ENCODE peak calls at places on chromosomes 6 and 20, in nine cellular contexts. One of them, this sample, is unnamed.

GRCh38 chr20:62875419-62876355 is 14.1 kb upstream of the TCFL5 start:
- DNase-seq in right atrium auricular region: peak; percentile 93
- DNase-seq in CD4-positive, alpha-beta T cell: no peak
- DNase-seq in A549: peak; percentile 94
- DNase-seq in CD8-positive, alpha-beta memory T cell: no peak
- DNase-seq in fibroblast of lung: peak; percentile 84
- DNase-seq in IMR-90: peak; percentile 83
- DNase-seq in uterus: peak; percentile 78
- DNase-seq in transverse colon: peak; percentile 78
- DNase-seq in this sample: no peak

GRCh38 chr20:59063358-59064213 is 21.0 kb upstream of the PRELID3B start:
- DNase-seq in right atrium auricular region: peak; percentile 70
- DNase-seq in CD4-positive, alpha-beta T cell: no peak
- DNase-seq in A549: peak; percentile 39
- DNase-seq in CD8-positive, alpha-beta memory T cell: no peak
- DNase-seq in fibroblast of lung: peak; percentile 75
- DNase-seq in IMR-90: peak; percentile 95
- DNase-seq in uterus: peak; percentile 74
- DNase-seq in transverse colon: no peak
- DNase-seq in this sample: no peak

GRCh38 chr20:34311118-34312023 is 8.2 kb upstream of the AHCY start:
- DNase-seq in right atrium auricular region: no peak
- DNase-seq in CD4-positive, alpha-beta T cell: no peak
- DNase-seq in A549: no peak
- DNase-seq in CD8-positive, alpha-beta memory T cell: no peak
- DNase-seq in fibroblast of lung: no peak
- DNase-seq in IMR-90: no peak
- DNase-seq in uterus: no peak
- DNase-seq in transverse colon: peak; percentile 86
- DNase-seq in this sample: no peak

GRCh38 chr6:125824946-125825786 is 34.4 kb downstream of the NCOA7 start:
- DNase-seq in right atrium auricular region: no peak
- DNase-seq in CD4-positive, alpha-beta T cell: no peak
- DNase-seq in A549: no peak
- DNase-seq in CD8-positive, alpha-beta memory T cell: no peak
- DNase-seq in fibroblast of lung: no peak
- DNase-seq in IMR-90: no peak
- DNase-seq in uterus: no peak
- DNase-seq in transverse colon: no peak
- DNase-seq in this sample: no peak

GRCh38 chr6:135196739-135197510 is 15.8 kb downstream of the MYB start:
- DNase-seq in right atrium auricular region: no peak
- DNase-seq in CD4-positive, alpha-beta T cell: no peak
- DNase-seq in A549: no peak
- DNase-seq in CD8-positive, alpha-beta memory T cell: no peak
- DNase-seq in fibroblast of lung: no peak
- DNase-seq in IMR-90: no peak
- DNase-seq in uterus: no peak
- DNase-seq in transverse colon: no peak
- DNase-seq in this sample: no peak

GRCh38 chr6:43455034-43455747 is at the start of gene DLK2:
- DNase-seq in right atrium auricular region: no peak
- DNase-seq in CD4-positive, alpha-beta T cell: peak; percentile 22
- DNase-seq in A549: peak; percentile 49
- DNase-seq in CD8-positive, alpha-beta memory T cell: peak; percentile 27
- DNase-seq in fibroblast of lung: no peak
- DNase-seq in IMR-90: no peak
- DNase-seq in uterus: no peak
- DNase-seq in transverse colon: peak; percentile 11
- DNase-seq in this sample: peak; percentile 28

GRCh38 chr20:39458452-39458851 is 496.3 kb downstream of the DHX35 start:
- DNase-seq in right atrium auricular region: no peak
- DNase-seq in CD4-positive, alpha-beta T cell: no peak
- DNase-seq in A549: no peak
- DNase-seq in CD8-positive, alpha-beta memory T cell: no peak
- DNase-seq in fibroblast of lung: no peak
- DNase-seq in IMR-90: no peak
- DNase-seq in uterus: no peak
- DNase-seq in transverse colon: no peak
- DNase-seq in this sample: no peak

GRCh38 chr6:150531957-150532356 is 67.7 kb upstream of the PLEKHG1 start:
- DNase-seq in right atrium auricular region: no peak
- DNase-seq in CD4-positive, alpha-beta T cell: no peak
- DNase-seq in A549: no peak
- DNase-seq in CD8-positive, alpha-beta memory T cell: no peak
- DNase-seq in fibroblast of lung: no peak
- DNase-seq in IMR-90: no peak
- DNase-seq in uterus: no peak
- DNase-seq in transverse colon: no peak
- DNase-seq in this sample: no peak

GRCh38 chr6:37903671-37904355 is 84.3 kb downstream of the ZFAND3 start:
- DNase-seq in right atrium auricular region: no peak
- DNase-seq in CD4-positive, alpha-beta T cell: no peak
- DNase-seq in A549: no peak
- DNase-seq in CD8-positive, alpha-beta memory T cell: no peak
- DNase-seq in fibroblast of lung: no peak
- DNase-seq in IMR-90: no peak
- DNase-seq in uterus: no peak
- DNase-seq in transverse colon: no peak
- DNase-seq in this sample: no peak

GRCh38 chr6:118867181-118867580 is 26.8 kb upstream of the ASF1A start:
- DNase-seq in right atrium auricular region: no peak
- DNase-seq in CD4-positive, alpha-beta T cell: no peak
- DNase-seq in A549: no peak
- DNase-seq in CD8-positive, alpha-beta memory T cell: no peak
- DNase-seq in fibroblast of lung: peak; percentile 9
- DNase-seq in IMR-90: peak; percentile 79
- DNase-seq in uterus: no peak
- DNase-seq in transverse colon: no peak
- DNase-seq in this sample: no peak

GRCh38 chr20:50540620-50541605 is 30.7 kb downstream of the PTPN1 start:
- DNase-seq in right atrium auricular region: no peak
- DNase-seq in CD4-positive, alpha-beta T cell: no peak
- DNase-seq in A549: peak; percentile 36
- DNase-seq in CD8-positive, alpha-beta memory T cell: no peak
- DNase-seq in fibroblast of lung: peak; percentile 79
- DNase-seq in IMR-90: peak; percentile 93
- DNase-seq in uterus: no peak
- DNase-seq in transverse colon: no peak
- DNase-seq in this sample: no peak

GRCh38 chr6:117346142-117346930 is 79.4 kb downstream of the ROS1 start:
- DNase-seq in right atrium auricular region: no peak
- DNase-seq in CD4-positive, alpha-beta T cell: no peak
- DNase-seq in A549: peak; percentile 8
- DNase-seq in CD8-positive, alpha-beta memory T cell: no peak
- DNase-seq in fibroblast of lung: peak; percentile 52
- DNase-seq in IMR-90: peak; percentile 28
- DNase-seq in uterus: no peak
- DNase-seq in transverse colon: no peak
- DNase-seq in this sample: peak; percentile 28

GRCh38 chr6:41740366-41741162 is 5.2 kb upstream of the TFEB start:
- DNase-seq in right atrium auricular region: no peak
- DNase-seq in CD4-positive, alpha-beta T cell: no peak
- DNase-seq in A549: no peak
- DNase-seq in CD8-positive, alpha-beta memory T cell: no peak
- DNase-seq in fibroblast of lung: no peak
- DNase-seq in IMR-90: no peak
- DNase-seq in uterus: no peak
- DNase-seq in transverse colon: no peak
- DNase-seq in this sample: no peak

DNA sequence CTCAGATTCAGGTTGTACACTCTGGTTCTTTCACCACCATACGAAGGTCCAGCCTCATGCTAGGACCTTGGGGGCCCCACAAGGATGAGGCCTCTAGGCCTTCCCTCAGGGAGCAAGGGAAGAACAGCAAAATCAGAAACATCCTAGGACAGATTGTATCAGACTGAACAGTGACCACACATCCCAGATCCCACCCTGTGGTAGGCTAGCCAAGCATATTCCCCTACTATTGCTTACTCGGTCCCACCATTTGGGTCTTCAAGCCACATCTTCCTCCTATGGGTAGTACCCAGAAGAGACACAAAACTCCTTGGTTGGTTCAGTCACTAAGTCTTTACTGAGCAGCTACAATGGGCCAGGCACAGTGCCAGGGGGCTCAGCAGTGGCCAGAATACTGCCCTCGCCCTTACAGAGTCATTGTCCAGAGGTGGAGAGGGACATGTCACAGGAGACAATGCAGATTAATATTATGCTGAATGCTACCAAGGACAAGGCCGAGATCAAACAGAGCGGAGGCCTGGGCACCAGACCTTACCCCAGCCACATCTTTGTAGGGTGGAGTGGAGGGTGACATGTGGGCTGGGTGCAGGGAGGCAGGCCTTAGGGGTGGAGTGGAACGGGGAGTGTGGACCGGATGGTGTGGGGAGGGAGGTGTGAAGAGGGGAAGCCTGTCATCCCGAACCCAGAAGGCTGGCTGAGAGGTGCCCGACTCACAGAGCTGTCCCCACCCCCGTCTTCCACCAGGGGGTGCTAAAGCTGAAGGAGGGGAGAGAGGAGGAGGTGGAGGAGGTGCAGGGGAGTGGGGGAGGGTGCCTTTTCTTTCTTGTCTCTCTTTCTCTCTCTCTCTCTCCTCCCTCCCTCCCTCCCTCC is 6.8 kb upstream of the MAPK13 start:
- DNase-seq in right atrium auricular region: peak; percentile 77
- DNase-seq in CD4-positive, alpha-beta T cell: peak; percentile 78
- DNase-seq in A549: peak; percentile 55
- DNase-seq in CD8-positive, alpha-beta memory T cell: peak; percentile 90
- DNase-seq in fibroblast of lung: peak; percentile 80
- DNase-seq in IMR-90: peak; percentile 69
- DNase-seq in uterus: peak; percentile 73
- DNase-seq in transverse colon: peak; percentile 90
- DNase-seq in this sample: peak; percentile 82
- H3K27ac ChIP-seq in right atrium auricular region: no peak overlapping the region
- H3K27ac ChIP-seq in CD4-positive, alpha-beta T cell: peak overlapping the region; percentile 43
- H3K27ac ChIP-seq in A549: peak overlapping the region; percentile 59
- H3K27ac ChIP-seq in CD8-positive, alpha-beta memory T cell: peak overlapping the region; percentile 32
- H3K27ac ChIP-seq in fibroblast of lung: no peak overlapping the region
- H3K27ac ChIP-seq in IMR-90: no peak overlapping the region
- H3K27ac ChIP-seq in uterus: no peak overlapping the region
- H3K27ac ChIP-seq in transverse colon: no peak overlapping the region
- H3K27ac ChIP-seq in this sample: peak overlapping the region; percentile 98

GRCh38 chr6:152212437-152212836 is 405.0 kb downstream of the ESR1 start:
- DNase-seq in right atrium auricular region: no peak
- DNase-seq in CD4-positive, alpha-beta T cell: no peak
- DNase-seq in A549: no peak
- DNase-seq in CD8-positive, alpha-beta memory T cell: no peak
- DNase-seq in fibroblast of lung: no peak
- DNase-seq in IMR-90: no peak
- DNase-seq in uterus: no peak
- DNase-seq in transverse colon: no peak
- DNase-seq in this sample: no peak
- H3K27ac ChIP-seq in right atrium auricular region: no peak overlapping the region
- H3K27ac ChIP-seq in CD4-positive, alpha-beta T cell: no peak overlapping the region
- H3K27ac ChIP-seq in A549: no peak overlapping the region
- H3K27ac ChIP-seq in CD8-positive, alpha-beta memory T cell: no peak overlapping the region
- H3K27ac ChIP-seq in fibroblast of lung: no peak overlapping the region
- H3K27ac ChIP-seq in IMR-90: no peak overlapping the region
- H3K27ac ChIP-seq in uterus: no peak overlapping the region
- H3K27ac ChIP-seq in transverse colon: no peak overlapping the region
- H3K27ac ChIP-seq in this sample: no peak overlapping the region

DNA sequence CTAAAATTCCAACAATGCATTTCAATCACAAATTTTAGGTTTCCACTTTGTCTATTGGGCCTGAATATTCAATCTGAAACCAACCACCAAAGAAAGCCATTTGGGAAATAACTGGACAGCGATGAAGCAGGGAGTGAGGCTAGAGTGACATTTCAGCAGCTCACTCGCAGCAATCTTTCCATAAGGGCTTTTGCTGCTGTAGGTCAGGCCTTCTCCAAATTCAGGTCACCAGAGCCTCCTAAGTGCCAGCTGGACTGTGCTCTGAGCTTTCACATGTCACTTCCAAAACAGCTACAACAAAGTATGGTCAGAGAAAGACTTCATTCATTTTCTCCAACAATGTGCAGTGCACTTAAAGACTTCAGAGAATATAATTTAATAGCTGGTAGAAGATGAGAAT is 194.8 kb downstream of the FRK start:
- DNase-seq in right atrium auricular region: no peak
- DNase-seq in CD4-positive, alpha-beta T cell: no peak
- DNase-seq in A549: no peak
- DNase-seq in CD8-positive, alpha-beta memory T cell: no peak
- DNase-seq in fibroblast of lung: no peak
- DNase-seq in IMR-90: no peak
- DNase-seq in uterus: no peak
- DNase-seq in transverse colon: no peak
- DNase-seq in this sample: no peak
- H3K27ac ChIP-seq in right atrium auricular region: no peak overlapping the region
- H3K27ac ChIP-seq in CD4-positive, alpha-beta T cell: no peak overlapping the region
- H3K27ac ChIP-seq in A549: no peak overlapping the region
- H3K27ac ChIP-seq in CD8-positive, alpha-beta memory T cell: no peak overlapping the region
- H3K27ac ChIP-seq in fibroblast of lung: no peak overlapping the region
- H3K27ac ChIP-seq in IMR-90: no peak overlapping the region
- H3K27ac ChIP-seq in uterus: no peak overlapping the region
- H3K27ac ChIP-seq in transverse colon: no peak overlapping the region
- H3K27ac ChIP-seq in this sample: no peak overlapping the region

GRCh38 chr6:33786736-33787135 is 2.2 kb downstream of the LEMD2 start:
- DNase-seq in right atrium auricular region: no peak
- DNase-seq in CD4-positive, alpha-beta T cell: no peak
- DNase-seq in A549: no peak
- DNase-seq in CD8-positive, alpha-beta memory T cell: no peak
- DNase-seq in fibroblast of lung: no peak
- DNase-seq in IMR-90: no peak
- DNase-seq in uterus: no peak
- DNase-seq in transverse colon: no peak
- DNase-seq in this sample: no peak

GRCh38 chr6:33787336-33787953 is 1.5 kb downstream of the LEMD2 start:
- DNase-seq in right atrium auricular region: no peak
- DNase-seq in CD4-positive, alpha-beta T cell: no peak
- DNase-seq in A549: no peak
- DNase-seq in CD8-positive, alpha-beta memory T cell: no peak
- DNase-seq in fibroblast of lung: peak; percentile 14
- DNase-seq in IMR-90: peak; percentile 41
- DNase-seq in uterus: no peak
- DNase-seq in transverse colon: no peak
- DNase-seq in this sample: no peak

GRCh38 chr6:33783781-33784520 is 5.0 kb downstream of the LEMD2 start:
- DNase-seq in right atrium auricular region: no peak
- DNase-seq in CD4-positive, alpha-beta T cell: no peak
- DNase-seq in A549: no peak
- DNase-seq in CD8-positive, alpha-beta memory T cell: no peak
- DNase-seq in fibroblast of lung: no peak
- DNase-seq in IMR-90: no peak
- DNase-seq in uterus: no peak
- DNase-seq in transverse colon: no peak
- DNase-seq in this sample: no peak

GRCh38 chr6:33784787-33785186 is 4.1 kb downstream of the LEMD2 start:
- DNase-seq in right atrium auricular region: no peak
- DNase-seq in CD4-positive, alpha-beta T cell: no peak
- DNase-seq in A549: no peak
- DNase-seq in CD8-positive, alpha-beta memory T cell: no peak
- DNase-seq in fibroblast of lung: no peak
- DNase-seq in IMR-90: no peak
- DNase-seq in uterus: no peak
- DNase-seq in transverse colon: no peak
- DNase-seq in this sample: no peak

DNA sequence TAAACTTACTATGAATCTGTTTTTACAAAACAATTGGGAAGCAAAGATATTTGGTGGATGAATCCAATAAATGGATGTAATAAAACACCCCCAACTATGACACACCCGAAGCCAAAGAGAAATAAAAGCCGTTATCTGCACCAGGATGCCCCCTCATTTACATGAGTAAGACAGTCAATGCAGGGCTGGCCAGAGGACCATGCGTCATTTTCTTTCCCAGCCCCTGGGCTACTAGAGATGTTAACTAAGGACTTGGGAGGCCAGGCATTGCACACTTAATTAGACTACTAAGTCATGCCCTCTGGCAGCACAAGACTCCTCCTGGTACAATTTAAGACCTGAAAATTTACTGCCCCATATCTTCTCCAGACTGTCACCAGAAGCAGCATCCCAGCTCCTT is 3.2 kb downstream of the LEMD2 start:
- DNase-seq in right atrium auricular region: no peak
- DNase-seq in CD4-positive, alpha-beta T cell: no peak
- DNase-seq in A549: no peak
- DNase-seq in CD8-positive, alpha-beta memory T cell: no peak
- DNase-seq in fibroblast of lung: no peak
- DNase-seq in IMR-90: peak; percentile 50
- DNase-seq in uterus: no peak
- DNase-seq in transverse colon: no peak
- DNase-seq in this sample: no peak
- H3K27ac ChIP-seq in right atrium auricular region: peak overlapping the region; percentile 10
- H3K27ac ChIP-seq in CD4-positive, alpha-beta T cell: no peak overlapping the region
- H3K27ac ChIP-seq in A549: peak overlapping the region; percentile 12
- H3K27ac ChIP-seq in CD8-positive, alpha-beta memory T cell: no peak overlapping the region
- H3K27ac ChIP-seq in fibroblast of lung: no peak overlapping the region
- H3K27ac ChIP-seq in IMR-90: no peak overlapping the region
- H3K27ac ChIP-seq in uterus: peak overlapping the region; percentile 95
- H3K27ac ChIP-seq in transverse colon: peak overlapping the region; percentile 5
- H3K27ac ChIP-seq in this sample: no peak overlapping the region

This sample was measured in CD4-positive, CD25-positive, alpha-beta regulatory T cell.